ENCODE peak calls at places on chromosomes 1 and 21, in six cellular contexts. P, D, X, Q, L and B are unnamed samples.

GRCh38 chr1:221832151-221832550 is 90.3 kb upstream of the DUSP10 start:
- DNase-seq in P (no peak), D (no peak), X (no peak), Q (no peak), L (no peak), B (no peak)

GRCh38 chr1:243731301-243731891 is 118.6 kb downstream of the AKT3 start:
- DNase-seq in P (no peak), D (no peak), X (no peak), Q (no peak), L (no peak), B (no peak)

GRCh38 chr21:46128106-46128982 is 27.0 kb downstream of the FTCD start:
- DNase-seq in P (no peak), D (no peak), X (peak; percentile 55), Q (no peak), L (no peak), B (no peak)

GRCh38 chr21:44449473-44450363 is 5.6 kb upstream of the LRRC3 start:
- DNase-seq in P (no peak), D (no peak), X (no peak), Q (no peak), L (no peak), B (no peak)

GRCh38 chr21:45889961-45890360 is 91.6 kb upstream of the COL6A1 start:
- DNase-seq in P (no peak), D (no peak), X (no peak), Q (no peak), L (no peak), B (no peak)

GRCh38 chr1:118960026-118960561 is 28.0 kb downstream of the TBX15 start:
- DNase-seq in P (no peak), D (no peak), X (no peak), Q (no peak), L (peak; percentile 43), B (no peak)

GRCh38 chr1:47317841-47318240 is 3.9 kb upstream of the STIL start:
- DNase-seq in P (no peak), D (no peak), X (no peak), Q (no peak), L (no peak), B (no peak)

GRCh38 chr1:58764294-58764978 is 19.4 kb downstream of the JUN start:
- DNase-seq in P (no peak), D (no peak), X (no peak), Q (no peak), L (no peak), B (no peak)

GRCh38 chr1:237590381-237590780 is 300.3 kb downstream of the ZP4 start:
- DNase-seq in P (no peak), D (no peak), X (no peak), Q (no peak), L (no peak), B (no peak)

GRCh38 chr1:166083887-166084286 is 82.9 kb downstream of the FAM78B start:
- DNase-seq in P (no peak), D (no peak), X (no peak), Q (no peak), L (no peak), B (no peak)

GRCh38 chr1:45050931-45051748 is 39.1 kb downstream of the UROD start:
- DNase-seq in P (no peak), D (no peak), X (no peak), Q (no peak), L (no peak), B (no peak)

GRCh38 chr1:92482665-92483441 is 3.9 kb downstream of the GFI1 start:
- DNase-seq in P (no peak), D (no peak), X (no peak), Q (no peak), L (peak; percentile 44), B (no peak)

GRCh38 chr1:206041640-206042039 is 11.3 kb upstream of the RHEX start:
- DNase-seq in P (no peak), D (no peak), X (no peak), Q (no peak), L (peak; percentile 42), B (no peak)

GRCh38 chr1:208047476-208047934 is 136.6 kb upstream of the CD34 start:
- DNase-seq in P (no peak), D (no peak), X (no peak), Q (peak; percentile 68), L (no peak), B (no peak)

GRCh38 chr1:228340686-228341449 is 65.8 kb downstream of the TRIM11 start:
- DNase-seq in P (no peak), D (peak; percentile 23), X (peak; percentile 82), Q (no peak), L (peak; percentile 67), B (no peak)

GRCh38 chr1:40383095-40383487 is 9.6 kb downstream of the SMAP2 start:
- DNase-seq in P (no peak), D (no peak), X (peak; percentile 78), Q (no peak), L (peak; percentile 17), B (no peak)

GRCh38 chr21:39452965-39453332 is 1.2 kb downstream of the SH3BGR start:
- DNase-seq in P (no peak), D (no peak), X (no peak), Q (no peak), L (no peak), B (no peak)

GRCh38 chr1:67158401-67158800 is 7.9 kb upstream of the IL23R start:
- DNase-seq in P (no peak), D (no peak), X (no peak), Q (no peak), L (no peak), B (no peak)

GRCh38 chr1:67801903-67802302 is 31.4 kb downstream of the GNG12 start:
- DNase-seq in P (no peak), D (no peak), X (no peak), Q (no peak), L (no peak), B (no peak)

GRCh38 chr21:17051054-17051453 is 461.8 kb upstream of the CXADR start:
- DNase-seq in P (no peak), D (no peak), X (no peak), Q (no peak), L (no peak), B (no peak)

GRCh38 chr21:41611966-41612606 is 104.1 kb upstream of the TMPRSS2 start:
- DNase-seq in P (peak; percentile 50), D (no peak), X (peak; percentile 30), Q (peak; percentile 28), L (peak; percentile 51), B (no peak)

GRCh38 chr21:25964926-25965325 is 205.6 kb downstream of the APP start:
- DNase-seq in P (no peak), D (no peak), X (no peak), Q (no peak), L (no peak), B (no peak)

GRCh38 chr1:25807480-25808390 is 7.7 kb downstream of the SELENON start:
- DNase-seq in P (no peak), D (no peak), X (no peak), Q (no peak), L (no peak), B (no peak)

GRCh38 chr1:174052621-174053020 is 30.5 kb upstream of the RC3H1 start:
- DNase-seq in P (no peak), D (no peak), X (no peak), Q (no peak), L (no peak), B (no peak)

GRCh38 chr1:21898326-21899155 is 38.6 kb downstream of the HSPG2 start:
- DNase-seq in P (no peak), D (no peak), X (no peak), Q (peak; percentile 26), L (no peak), B (no peak)

GRCh38 chr1:61337037-61337436 is 254.7 kb downstream of the NFIA start:
- DNase-seq in P (no peak), D (no peak), X (no peak), Q (peak; percentile 8), L (no peak), B (no peak)

GRCh38 chr1:44031900-44032817 is 897 bp upstream of the SLC6A9 start:
- DNase-seq in P (no peak), D (no peak), X (no peak), Q (no peak), L (no peak), B (no peak)

GRCh38 chr1:34740161-34740875 is 14.5 kb upstream of the GJB5 start:
- DNase-seq in P (no peak), D (no peak), X (peak; percentile 30), Q (no peak), L (peak; percentile 45), B (no peak)

GRCh38 chr1:39047374-39048229 is 21.5 kb downstream of the NDUFS5 start:
- DNase-seq in P (no peak), D (no peak), X (peak; percentile 72), Q (peak; percentile 39), L (no peak), B (no peak)

GRCh38 chr1:13619909-13620308 is 36.3 kb downstream of the PDPN start:
- DNase-seq in P (no peak), D (no peak), X (no peak), Q (no peak), L (no peak), B (no peak)

GRCh38 chr1:168136709-168137514 is at the start of gene GPR161:
- DNase-seq in P (no peak), D (no peak), X (peak; percentile 57), Q (no peak), L (peak; percentile 77), B (peak; percentile 63)

GRCh38 chr1:95382385-95382784 is 148.4 kb downstream of the RWDD3 start:
- DNase-seq in P (no peak), D (no peak), X (no peak), Q (no peak), L (no peak), B (no peak)

GRCh38 chr1:95384570-95384969 is 150.6 kb downstream of the RWDD3 start:
- DNase-seq in P (no peak), D (peak; percentile 38), X (peak; percentile 54), Q (peak; percentile 24), L (peak; percentile 81), B (peak; percentile 21)

GRCh38 chr1:95386371-95386770 is 152.4 kb downstream of the RWDD3 start:
- DNase-seq in P (no peak), D (no peak), X (no peak), Q (no peak), L (no peak), B (no peak)

GRCh38 chr1:95380909-95381308 is 146.9 kb downstream of the RWDD3 start:
- DNase-seq in P (no peak), D (no peak), X (no peak), Q (no peak), L (no peak), B (no peak)

GRCh38 chr1:95381980-95382379 is 148.0 kb downstream of the RWDD3 start:
- DNase-seq in P (no peak), D (no peak), X (no peak), Q (no peak), L (no peak), B (no peak)
- TF ChIP-seq SP1 in P (no peak), D (no peak), X (no peak), Q (no peak), L (no peak), B (no peak)

GRCh38 chr1:74468982-74469603 is 43.3 kb downstream of the LRRC53 start:
- DNase-seq in P (peak; percentile 18), D (no peak), X (peak; percentile 29), Q (peak; percentile 48), L (no peak), B (peak; percentile 54)
- TF ChIP-seq SP1 in P (no peak), D (no peak), X (no peak), Q (no peak), L (no peak), B (no peak)

GRCh38 chr1:9590945-9591668 is 2.4 kb downstream of the TMEM201 start:
- DNase-seq in P (no peak), D (no peak), X (no peak), Q (no peak), L (no peak), B (no peak)
- TF ChIP-seq SP1 in P (no peak), D (no peak), X (no peak), Q (no peak), L (no peak), B (no peak)

GRCh38 chr21:32411366-32412161 is 942 bp upstream of the EVA1C start:
- DNase-seq in P (no peak), D (no peak), X (peak; percentile 50), Q (no peak), L (peak; percentile 51), B (no peak)
- TF ChIP-seq SP1 in P (no peak), D (no peak), X (no peak), Q (no peak), L (no peak), B (no peak)